ENCODE peak calls at places on chromosomes 4 and X, in eight cellular contexts. H, G, D, B, F, I, R and A are unnamed samples.

GRCh38 chr4:80202190-80202711 is 4.9 kb downstream of the PRDM8 start:
- DNase-seq in G (peak), D (peak), I (peak), B (peak), F (peak), H (peak), R (peak), A (no peak)

GRCh38 chrX:40099046-40099968 is 1.5 kb upstream of the BCOR start:
- DNase-seq in H (no peak), R (no peak), F (no peak), B (peak), D (no peak), I (peak), G (no peak), A (peak)

GRCh38 chrX:31715675-31716074 is 643.8 kb upstream of the FTHL17 start:
- DNase-seq in B (peak), H (no peak), D (no peak), R (no peak), I (no peak), G (no peak), F (peak), A (no peak)

GRCh38 chr4:45629717-45630116 is 494.1 kb downstream of the GABRG1 start:
- DNase-seq in H (no peak), D (no peak), I (no peak), R (peak), B (peak), G (no peak), F (no peak), A (no peak)

GRCh38 chr4:67727124-67727850 is 26.3 kb upstream of the UBA6 start:
- DNase-seq in H (no peak), I (no peak), D (no peak), F (peak), B (peak), R (no peak), G (no peak), A (no peak)

GRCh38 chr4:41882622-41883347 is 52.4 kb upstream of the TMEM33 start:
- DNase-seq in F (peak), I (peak), D (no peak), R (no peak), B (peak), H (no peak), G (no peak), A (peak)

GRCh38 chr4:123127218-123127617 is 204.8 kb upstream of the NUDT6 start:
- DNase-seq in H (no peak), F (no peak), I (no peak), R (no peak), G (no peak), B (peak), D (no peak), A (no peak)

GRCh38 chr4:56215901-56216300 is 171.4 kb downstream of the AASDH start:
- DNase-seq in H (no peak), G (no peak), D (peak), R (peak), B (peak), I (peak), F (peak), A (peak)

GRCh38 chr4:73740353-73740778 is at the start of gene CXCL8:
- DNase-seq in F (peak), B (peak), D (peak), G (peak), R (no peak), I (no peak), H (peak), A (no peak)